ENCODE peak calls at places on chromosome X, in eight cellular contexts. B is CD8-positive, alpha-beta T cell; E is tibial artery; G is CD4-positive, CD25-positive, alpha-beta regulatory T cell; Y is LNCaP clone FGC; J is endodermal cell; N is left kidney; F is DMS153. L is an unnamed sample.
A peak's percentile ranks its signal among the peaks of the same experiment; 100 is the strongest.

GRCh38 chrX:20971250-20971649 is 403.0 kb upstream of the CNKSR2 start:
- DNase-seq in B (no peak), E (no peak), G (no peak), Y (no peak), J (no peak), N (peak; percentile 30), F (no peak), L (no peak)

GRCh38 chrX:150547511-150548115 is 20.8 kb upstream of the MTM1 start:
- DNase-seq in B (no peak), E (peak; percentile 89), G (no peak), Y (no peak), J (peak; percentile 76), N (peak; percentile 88), F (peak; percentile 42), L (no peak)

GRCh38 chrX:54178100-54178940 is 4.7 kb downstream of the FAM120C start:
- DNase-seq in B (no peak), E (no peak), G (no peak), Y (no peak), J (no peak), N (no peak), F (no peak), L (peak; percentile 66)

GRCh38 chrX:9286234-9286633 is 178.6 kb upstream of the TBL1X start:
- DNase-seq in B (no peak), E (no peak), G (no peak), Y (no peak), J (no peak), N (no peak), F (no peak), L (no peak)

GRCh38 chrX:63855896-63856295 is 70.9 kb upstream of the ARHGEF9 start:
- DNase-seq in B (no peak), E (no peak), G (no peak), Y (no peak), J (no peak), N (no peak), F (no peak), L (peak; percentile 66)

GRCh38 chrX:48498374-48498809 is 10.4 kb upstream of the PORCN start:
- DNase-seq in B (no peak), E (peak; percentile 10), G (no peak), Y (no peak), J (no peak), N (no peak), F (no peak), L (peak; percentile 81)

GRCh38 chrX:21354725-21355124 is 19.5 kb upstream of the CNKSR2 start:
- DNase-seq in B (no peak), E (no peak), G (no peak), Y (no peak), J (no peak), N (no peak), F (no peak), L (no peak)

GRCh38 chrX:145405012-145405411 is 157.7 kb downstream of the SPANXN1 start:
- DNase-seq in B (no peak), E (no peak), G (no peak), Y (no peak), J (peak; percentile 63), N (peak; percentile 27), F (peak; percentile 2), L (no peak)

GRCh38 chrX:20665441-20665840 is 398.7 kb upstream of the RPS6KA3 start:
- DNase-seq in B (no peak), E (no peak), G (no peak), Y (no peak), J (no peak), N (no peak), F (no peak), L (no peak)

GRCh38 chrX:110338850-110339373 is 19.7 kb upstream of the RTL9 start:
- DNase-seq in B (no peak), E (no peak), G (no peak), Y (no peak), J (no peak), N (no peak), F (no peak), L (peak; percentile 56)

GRCh38 chrX:10597871-10598270 is 22.5 kb downstream of the MID1 start:
- DNase-seq in B (no peak), E (no peak), G (no peak), Y (no peak), J (peak; percentile 71), N (peak; percentile 56), F (no peak), L (no peak)

GRCh38 chrX:154304901-154305300 is 9.3 kb downstream of the TKTL1 start:
- DNase-seq in B (no peak), E (no peak), G (no peak), Y (no peak), J (no peak), N (peak; percentile 26), F (no peak), L (no peak)

GRCh38 chrX:123988423-123989116 is 27.1 kb downstream of the STAG2 start:
- DNase-seq in B (no peak), E (no peak), G (no peak), Y (no peak), J (no peak), N (peak; percentile 2), F (no peak), L (no peak)

GRCh38 chrX:154748712-154749339 is 2.1 kb downstream of the GAB3 start:
- DNase-seq in B (peak; percentile 40), E (no peak), G (peak; percentile 60), Y (no peak), J (peak; percentile 59), N (peak; percentile 74), F (peak; percentile 42), L (peak; percentile 29)

GRCh38 chrX:150486011-150486410 is 82.4 kb upstream of the MTM1 start:
- DNase-seq in B (peak; percentile 39), E (peak; percentile 66), G (peak; percentile 33), Y (peak; percentile 6), J (peak; percentile 79), N (peak; percentile 51), F (peak; percentile 47), L (no peak)

GRCh38 chrX:111353810-111354209 is 58.2 kb downstream of the DCX start:
- DNase-seq in B (no peak), E (no peak), G (no peak), Y (no peak), J (no peak), N (no peak), F (no peak), L (no peak)

GRCh38 chrX:17500145-17500579 is 125.2 kb downstream of the NHS start:
- DNase-seq in B (no peak), E (no peak), G (no peak), Y (peak; percentile 72), J (no peak), N (no peak), F (peak; percentile 39), L (peak; percentile 77)

GRCh38 chrX:123884809-123885408 is 25.1 kb downstream of the XIAP start:
- DNase-seq in B (peak; percentile 16), E (no peak), G (peak; percentile 56), Y (no peak), J (no peak), N (peak; percentile 51), F (peak; percentile 39), L (no peak)